ENCODE peak calls at places on chromosomes 2 and 18, in seven cellular contexts. One of them, this sample, is unnamed.

GRCh38 chr2:240291337-240291751 is 144.1 kb upstream of the GPC1 start:
- DNase-seq in T-helper 17 cell: no peak
- DNase-seq in GM12891: no peak
- DNase-seq in activated CD4-positive, alpha-beta T cell treated with anti-CD3 and anti-CD28 coated beads, Interleukin-2, amount 50 U/mL, for 48 hours: no peak
- DNase-seq in CD4-positive, alpha-beta T cell: no peak
- DNase-seq in breast epithelium: no peak
- DNase-seq in activated effector memory CD4-positive, alpha-beta T cell treated with anti-CD3 and anti-CD28 coated beads, Interleukin-2, amount 50 U/mL, for 16 hours: peak; percentile 41
- DNase-seq in this sample: no peak

GRCh38 chr2:42618116-42618515 is 49.7 kb downstream of the MTA3 start:
- DNase-seq in T-helper 17 cell: no peak
- DNase-seq in GM12891: no peak
- DNase-seq in activated CD4-positive, alpha-beta T cell treated with anti-CD3 and anti-CD28 coated beads, Interleukin-2, amount 50 U/mL, for 48 hours: no peak
- DNase-seq in CD4-positive, alpha-beta T cell: no peak
- DNase-seq in breast epithelium: no peak
- DNase-seq in activated effector memory CD4-positive, alpha-beta T cell treated with anti-CD3 and anti-CD28 coated beads, Interleukin-2, amount 50 U/mL, for 16 hours: no peak
- DNase-seq in this sample: no peak

GRCh38 chr2:8252997-8253694 is 428.7 kb upstream of the ID2 start:
- DNase-seq in T-helper 17 cell: no peak
- DNase-seq in GM12891: no peak
- DNase-seq in activated CD4-positive, alpha-beta T cell treated with anti-CD3 and anti-CD28 coated beads, Interleukin-2, amount 50 U/mL, for 48 hours: no peak
- DNase-seq in CD4-positive, alpha-beta T cell: no peak
- DNase-seq in breast epithelium: no peak
- DNase-seq in activated effector memory CD4-positive, alpha-beta T cell treated with anti-CD3 and anti-CD28 coated beads, Interleukin-2, amount 50 U/mL, for 16 hours: no peak
- DNase-seq in this sample: no peak

GRCh38 chr2:135317375-135317774 is 213.6 kb downstream of the ZRANB3 start:
- DNase-seq in T-helper 17 cell: no peak
- DNase-seq in GM12891: no peak
- DNase-seq in activated CD4-positive, alpha-beta T cell treated with anti-CD3 and anti-CD28 coated beads, Interleukin-2, amount 50 U/mL, for 48 hours: no peak
- DNase-seq in CD4-positive, alpha-beta T cell: no peak
- DNase-seq in breast epithelium: no peak
- DNase-seq in activated effector memory CD4-positive, alpha-beta T cell treated with anti-CD3 and anti-CD28 coated beads, Interleukin-2, amount 50 U/mL, for 16 hours: no peak
- DNase-seq in this sample: no peak

GRCh38 chr2:233317544-233317943 is 9.9 kb downstream of the SAG start:
- DNase-seq in T-helper 17 cell: no peak
- DNase-seq in GM12891: no peak
- DNase-seq in activated CD4-positive, alpha-beta T cell treated with anti-CD3 and anti-CD28 coated beads, Interleukin-2, amount 50 U/mL, for 48 hours: no peak
- DNase-seq in CD4-positive, alpha-beta T cell: no peak
- DNase-seq in breast epithelium: no peak
- DNase-seq in activated effector memory CD4-positive, alpha-beta T cell treated with anti-CD3 and anti-CD28 coated beads, Interleukin-2, amount 50 U/mL, for 16 hours: no peak
- DNase-seq in this sample: no peak

GRCh38 chr18:77140439-77141109 is 8.0 kb upstream of the MBP start:
- DNase-seq in T-helper 17 cell: no peak
- DNase-seq in GM12891: no peak
- DNase-seq in activated CD4-positive, alpha-beta T cell treated with anti-CD3 and anti-CD28 coated beads, Interleukin-2, amount 50 U/mL, for 48 hours: no peak
- DNase-seq in CD4-positive, alpha-beta T cell: peak; percentile 61
- DNase-seq in breast epithelium: no peak
- DNase-seq in activated effector memory CD4-positive, alpha-beta T cell treated with anti-CD3 and anti-CD28 coated beads, Interleukin-2, amount 50 U/mL, for 16 hours: peak; percentile 80
- DNase-seq in this sample: no peak

GRCh38 chr2:118584877-118585276 is 262.6 kb downstream of the EN1 start:
- DNase-seq in T-helper 17 cell: no peak
- DNase-seq in GM12891: no peak
- DNase-seq in activated CD4-positive, alpha-beta T cell treated with anti-CD3 and anti-CD28 coated beads, Interleukin-2, amount 50 U/mL, for 48 hours: no peak
- DNase-seq in CD4-positive, alpha-beta T cell: no peak
- DNase-seq in breast epithelium: no peak
- DNase-seq in activated effector memory CD4-positive, alpha-beta T cell treated with anti-CD3 and anti-CD28 coated beads, Interleukin-2, amount 50 U/mL, for 16 hours: no peak
- DNase-seq in this sample: no peak

GRCh38 chr2:230908595-230909191 is 16.3 kb downstream of the GPR55 start:
- DNase-seq in T-helper 17 cell: no peak
- DNase-seq in GM12891: no peak
- DNase-seq in activated CD4-positive, alpha-beta T cell treated with anti-CD3 and anti-CD28 coated beads, Interleukin-2, amount 50 U/mL, for 48 hours: peak; percentile 84
- DNase-seq in CD4-positive, alpha-beta T cell: no peak
- DNase-seq in breast epithelium: no peak
- DNase-seq in activated effector memory CD4-positive, alpha-beta T cell treated with anti-CD3 and anti-CD28 coated beads, Interleukin-2, amount 50 U/mL, for 16 hours: peak; percentile 87
- DNase-seq in this sample: no peak

GRCh38 chr18:45398448-45398847 is 216.8 kb upstream of the SLC14A2 start:
- DNase-seq in T-helper 17 cell: no peak
- DNase-seq in GM12891: no peak
- DNase-seq in activated CD4-positive, alpha-beta T cell treated with anti-CD3 and anti-CD28 coated beads, Interleukin-2, amount 50 U/mL, for 48 hours: no peak
- DNase-seq in CD4-positive, alpha-beta T cell: no peak
- DNase-seq in breast epithelium: no peak
- DNase-seq in activated effector memory CD4-positive, alpha-beta T cell treated with anti-CD3 and anti-CD28 coated beads, Interleukin-2, amount 50 U/mL, for 16 hours: no peak
- DNase-seq in this sample: no peak

GRCh38 chr2:69090008-69090407 is 77.0 kb downstream of the ANTXR1 start:
- DNase-seq in T-helper 17 cell: no peak
- DNase-seq in GM12891: no peak
- DNase-seq in activated CD4-positive, alpha-beta T cell treated with anti-CD3 and anti-CD28 coated beads, Interleukin-2, amount 50 U/mL, for 48 hours: no peak
- DNase-seq in CD4-positive, alpha-beta T cell: no peak
- DNase-seq in breast epithelium: no peak
- DNase-seq in activated effector memory CD4-positive, alpha-beta T cell treated with anti-CD3 and anti-CD28 coated beads, Interleukin-2, amount 50 U/mL, for 16 hours: no peak
- DNase-seq in this sample: no peak

GRCh38 chr2:67845557-67846114 is 217.2 kb downstream of the C1D start:
- DNase-seq in T-helper 17 cell: no peak
- DNase-seq in GM12891: no peak
- DNase-seq in activated CD4-positive, alpha-beta T cell treated with anti-CD3 and anti-CD28 coated beads, Interleukin-2, amount 50 U/mL, for 48 hours: no peak
- DNase-seq in CD4-positive, alpha-beta T cell: no peak
- DNase-seq in breast epithelium: no peak
- DNase-seq in activated effector memory CD4-positive, alpha-beta T cell treated with anti-CD3 and anti-CD28 coated beads, Interleukin-2, amount 50 U/mL, for 16 hours: no peak
- DNase-seq in this sample: no peak

GRCh38 chr2:188517549-188518255 is 226.0 kb downstream of the GULP1 start:
- DNase-seq in T-helper 17 cell: no peak
- DNase-seq in GM12891: no peak
- DNase-seq in activated CD4-positive, alpha-beta T cell treated with anti-CD3 and anti-CD28 coated beads, Interleukin-2, amount 50 U/mL, for 48 hours: no peak
- DNase-seq in CD4-positive, alpha-beta T cell: no peak
- DNase-seq in breast epithelium: no peak
- DNase-seq in activated effector memory CD4-positive, alpha-beta T cell treated with anti-CD3 and anti-CD28 coated beads, Interleukin-2, amount 50 U/mL, for 16 hours: no peak
- DNase-seq in this sample: no peak

GRCh38 chr2:238911376-238912227 is 63.7 kb downstream of the TWIST2 start:
- DNase-seq in T-helper 17 cell: no peak
- DNase-seq in GM12891: no peak
- DNase-seq in activated CD4-positive, alpha-beta T cell treated with anti-CD3 and anti-CD28 coated beads, Interleukin-2, amount 50 U/mL, for 48 hours: no peak
- DNase-seq in CD4-positive, alpha-beta T cell: no peak
- DNase-seq in breast epithelium: no peak
- DNase-seq in activated effector memory CD4-positive, alpha-beta T cell treated with anti-CD3 and anti-CD28 coated beads, Interleukin-2, amount 50 U/mL, for 16 hours: peak; percentile 41
- DNase-seq in this sample: no peak

GRCh38 chr2:193382583-193382982 is 1187.8 kb upstream of the TMEFF2 start:
- DNase-seq in T-helper 17 cell: no peak
- DNase-seq in GM12891: no peak
- DNase-seq in activated CD4-positive, alpha-beta T cell treated with anti-CD3 and anti-CD28 coated beads, Interleukin-2, amount 50 U/mL, for 48 hours: no peak
- DNase-seq in CD4-positive, alpha-beta T cell: no peak
- DNase-seq in breast epithelium: no peak
- DNase-seq in activated effector memory CD4-positive, alpha-beta T cell treated with anti-CD3 and anti-CD28 coated beads, Interleukin-2, amount 50 U/mL, for 16 hours: no peak
- DNase-seq in this sample: no peak

GRCh38 chr2:161571051-161571429 is 53.2 kb upstream of the SLC4A10 start:
- DNase-seq in T-helper 17 cell: no peak
- DNase-seq in GM12891: no peak
- DNase-seq in activated CD4-positive, alpha-beta T cell treated with anti-CD3 and anti-CD28 coated beads, Interleukin-2, amount 50 U/mL, for 48 hours: no peak
- DNase-seq in CD4-positive, alpha-beta T cell: no peak
- DNase-seq in breast epithelium: no peak
- DNase-seq in activated effector memory CD4-positive, alpha-beta T cell treated with anti-CD3 and anti-CD28 coated beads, Interleukin-2, amount 50 U/mL, for 16 hours: no peak
- DNase-seq in this sample: no peak

GRCh38 chr2:152387046-152387445 is 52.1 kb downstream of the FMNL2 start:
- DNase-seq in T-helper 17 cell: no peak
- DNase-seq in GM12891: no peak
- DNase-seq in activated CD4-positive, alpha-beta T cell treated with anti-CD3 and anti-CD28 coated beads, Interleukin-2, amount 50 U/mL, for 48 hours: no peak
- DNase-seq in CD4-positive, alpha-beta T cell: no peak
- DNase-seq in breast epithelium: no peak
- DNase-seq in activated effector memory CD4-positive, alpha-beta T cell treated with anti-CD3 and anti-CD28 coated beads, Interleukin-2, amount 50 U/mL, for 16 hours: no peak
- DNase-seq in this sample: no peak

GRCh38 chr2:205700331-205701132 is 18.2 kb downstream of the NRP2 start:
- DNase-seq in T-helper 17 cell: no peak
- DNase-seq in GM12891: no peak
- DNase-seq in activated CD4-positive, alpha-beta T cell treated with anti-CD3 and anti-CD28 coated beads, Interleukin-2, amount 50 U/mL, for 48 hours: peak; percentile 52
- DNase-seq in CD4-positive, alpha-beta T cell: no peak
- DNase-seq in breast epithelium: no peak
- DNase-seq in activated effector memory CD4-positive, alpha-beta T cell treated with anti-CD3 and anti-CD28 coated beads, Interleukin-2, amount 50 U/mL, for 16 hours: no peak
- DNase-seq in this sample: no peak

GRCh38 chr18:3305354-3305762 is 43.4 kb downstream of the MYL12B start:
- DNase-seq in T-helper 17 cell: no peak
- DNase-seq in GM12891: no peak
- DNase-seq in activated CD4-positive, alpha-beta T cell treated with anti-CD3 and anti-CD28 coated beads, Interleukin-2, amount 50 U/mL, for 48 hours: peak; percentile 58
- DNase-seq in CD4-positive, alpha-beta T cell: peak; percentile 8
- DNase-seq in breast epithelium: peak; percentile 82
- DNase-seq in activated effector memory CD4-positive, alpha-beta T cell treated with anti-CD3 and anti-CD28 coated beads, Interleukin-2, amount 50 U/mL, for 16 hours: peak; percentile 76
- DNase-seq in this sample: no peak

GRCh38 chr2:26462511-26463251 is 15.2 kb downstream of the OTOF start:
- DNase-seq in T-helper 17 cell: no peak
- DNase-seq in GM12891: no peak
- DNase-seq in activated CD4-positive, alpha-beta T cell treated with anti-CD3 and anti-CD28 coated beads, Interleukin-2, amount 50 U/mL, for 48 hours: peak; percentile 13
- DNase-seq in CD4-positive, alpha-beta T cell: no peak
- DNase-seq in breast epithelium: no peak
- DNase-seq in activated effector memory CD4-positive, alpha-beta T cell treated with anti-CD3 and anti-CD28 coated beads, Interleukin-2, amount 50 U/mL, for 16 hours: peak; percentile 58
- DNase-seq in this sample: no peak

GRCh38 chr2:217086038-217086522 is 226.2 kb upstream of the TNP1 start:
- DNase-seq in T-helper 17 cell: no peak
- DNase-seq in GM12891: no peak
- DNase-seq in activated CD4-positive, alpha-beta T cell treated with anti-CD3 and anti-CD28 coated beads, Interleukin-2, amount 50 U/mL, for 48 hours: peak; percentile 41
- DNase-seq in CD4-positive, alpha-beta T cell: no peak
- DNase-seq in breast epithelium: no peak
- DNase-seq in activated effector memory CD4-positive, alpha-beta T cell treated with anti-CD3 and anti-CD28 coated beads, Interleukin-2, amount 50 U/mL, for 16 hours: no peak
- DNase-seq in this sample: no peak